ENCODE peak calls at places on chromosomes 7 and 10, in four cellular contexts. One of them, this sample, is unnamed. For H3K9me3 and H3K4me1, the result is how much of the 10 kb centered on the place peaks cover.

GRCh38 chr10:79266543-79267312 is 80.5 kb upstream of the PPIF start:
- DNase-seq in psoas muscle: peak
- DNase-seq in adipocyte: peak
- DNase-seq in endothelial cell of umbilical vein: peak
- DNase-seq in this sample: peak

GRCh38 chr10:114519306-114519669 is 115.0 kb upstream of the AFAP1L2 start:
- DNase-seq in endothelial cell of umbilical vein: no peak
- DNase-seq in adipocyte: no peak
- DNase-seq in psoas muscle: no peak
- DNase-seq in this sample: no peak

GRCh38 chr10:92042541-92042940 is 119.0 kb downstream of the BTAF1 start:
- DNase-seq in adipocyte: no peak
- DNase-seq in endothelial cell of umbilical vein: no peak
- DNase-seq in psoas muscle: no peak
- DNase-seq in this sample: no peak

GRCh38 chr7:1562611-1563051 is 6.6 kb upstream of the TMEM184A start:
- DNase-seq in psoas muscle: peak
- DNase-seq in adipocyte: no peak
- DNase-seq in endothelial cell of umbilical vein: no peak
- DNase-seq in this sample: peak

GRCh38 chr10:11218395-11218794 is 200.7 kb downstream of the CELF2 start:
- DNase-seq in psoas muscle: no peak
- DNase-seq in adipocyte: no peak
- DNase-seq in endothelial cell of umbilical vein: no peak
- DNase-seq in this sample: no peak

GRCh38 chr7:36650766-36651310 is 73.5 kb downstream of the AOAH start:
- DNase-seq in psoas muscle: no peak
- DNase-seq in adipocyte: no peak
- DNase-seq in endothelial cell of umbilical vein: no peak
- DNase-seq in this sample: no peak

GRCh38 chr10:30455816-30456215 is 21.8 kb downstream of the MAP3K8 start:
- DNase-seq in endothelial cell of umbilical vein: no peak
- DNase-seq in adipocyte: no peak
- DNase-seq in psoas muscle: no peak
- DNase-seq in this sample: no peak

GRCh38 chr10:108684431-108684830 is 1238.9 kb downstream of the XPNPEP1 start:
- DNase-seq in adipocyte: peak
- DNase-seq in endothelial cell of umbilical vein: no peak
- DNase-seq in psoas muscle: no peak
- DNase-seq in this sample: no peak

GRCh38 chr10:48896756-48897437 is 42.7 kb downstream of the LRRC18 start:
- DNase-seq in adipocyte: no peak
- DNase-seq in endothelial cell of umbilical vein: no peak
- DNase-seq in psoas muscle: no peak
- DNase-seq in this sample: no peak

GRCh38 chr10:55329796-55330195 is 528.8 kb upstream of the PCDH15 start:
- DNase-seq in endothelial cell of umbilical vein: no peak
- DNase-seq in psoas muscle: no peak
- DNase-seq in adipocyte: no peak
- DNase-seq in this sample: no peak

GRCh38 chr7:104198673-104199278 is 9.0 kb downstream of the ORC5 start:
- DNase-seq in adipocyte: no peak
- DNase-seq in endothelial cell of umbilical vein: no peak
- DNase-seq in psoas muscle: no peak
- DNase-seq in this sample: no peak

GRCh38 chr10:66167816-66168215 is 758.0 kb upstream of the LRRTM3 start:
- DNase-seq in endothelial cell of umbilical vein: no peak
- DNase-seq in adipocyte: peak
- DNase-seq in psoas muscle: no peak
- DNase-seq in this sample: no peak

GRCh38 chr10:26612151-26612915 is 85.2 kb upstream of the PDSS1 start:
- DNase-seq in endothelial cell of umbilical vein: no peak
- DNase-seq in adipocyte: no peak
- DNase-seq in psoas muscle: no peak
- DNase-seq in this sample: no peak

GRCh38 chr7:31373337-31374289 is 33.1 kb upstream of the NEUROD6 start:
- DNase-seq in psoas muscle: no peak
- DNase-seq in adipocyte: peak
- DNase-seq in endothelial cell of umbilical vein: peak
- DNase-seq in this sample: peak

GRCh38 chr10:35641430-35642015 is 573 bp downstream of the FZD8 start:
- DNase-seq in psoas muscle: no peak
- DNase-seq in adipocyte: peak
- DNase-seq in endothelial cell of umbilical vein: no peak
- DNase-seq in this sample: peak

GRCh38 chr10:43304687-43305333 is 37.9 kb upstream of the RASGEF1A start:
- DNase-seq in adipocyte: peak
- DNase-seq in psoas muscle: peak
- DNase-seq in endothelial cell of umbilical vein: peak
- DNase-seq in this sample: peak

GRCh38 chr10:50295367-50295766 is 44.1 kb upstream of the ASAH2 start:
- DNase-seq in psoas muscle: no peak
- DNase-seq in adipocyte: no peak
- DNase-seq in endothelial cell of umbilical vein: no peak
- DNase-seq in this sample: no peak

GRCh38 chr7:150972746-150973145 is 5.4 kb downstream of the KCNH2 start:
- DNase-seq in adipocyte: no peak
- DNase-seq in endothelial cell of umbilical vein: no peak
- DNase-seq in psoas muscle: no peak
- DNase-seq in this sample: no peak

GRCh38 chr10:27482984-27483956 is 20.8 kb upstream of the RAB18 start:
- DNase-seq in psoas muscle: no peak
- DNase-seq in endothelial cell of umbilical vein: no peak
- DNase-seq in adipocyte: peak
- DNase-seq in this sample: peak

GRCh38 chr7:142438235-142438922 is 180.5 kb upstream of the PRSS58 start:
- DNase-seq in endothelial cell of umbilical vein: peak
- DNase-seq in psoas muscle: no peak
- DNase-seq in adipocyte: peak
- DNase-seq in this sample: peak

GRCh38 chr7:80385512-80385911 is 126.4 kb downstream of the GNAT3 start:
- DNase-seq in psoas muscle: no peak
- DNase-seq in adipocyte: peak
- DNase-seq in endothelial cell of umbilical vein: peak
- DNase-seq in this sample: no peak

GRCh38 chr10:6089334-6090219 is 743 bp downstream of the RBM17 start:
- DNase-seq in adipocyte: peak
- DNase-seq in psoas muscle: no peak
- DNase-seq in endothelial cell of umbilical vein: peak
- DNase-seq in this sample: no peak

DNA sequence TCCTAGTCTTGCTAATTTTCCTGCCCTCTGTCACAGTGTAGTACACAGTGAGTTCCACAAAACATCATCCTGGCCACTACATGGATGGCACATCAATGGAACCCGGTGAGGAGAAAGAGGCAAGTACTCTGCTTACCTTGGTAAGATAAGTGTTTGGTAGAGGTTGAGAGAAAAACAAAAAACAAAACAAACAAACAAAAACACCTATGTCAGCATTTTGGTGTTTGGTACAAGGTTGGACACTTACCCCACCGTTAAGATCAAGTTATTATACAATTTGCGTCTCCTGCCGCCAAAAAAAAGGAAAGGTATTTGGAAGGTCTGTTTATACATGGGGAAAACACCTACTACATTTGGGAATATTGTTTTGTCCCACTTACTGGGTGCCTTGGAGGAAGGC is 72.7 kb downstream of the ZNF248 start:
- DNase-seq in adipocyte: no peak
- DNase-seq in endothelial cell of umbilical vein: no peak
- DNase-seq in psoas muscle: no peak
- DNase-seq in this sample: no peak
- H3K9me3 ChIP-seq in adipocyte: under half
- H3K9me3 ChIP-seq in endothelial cell of umbilical vein: under half
- H3K9me3 ChIP-seq in psoas muscle: under half
- H3K9me3 ChIP-seq in this sample: under half

GRCh38 chr7:66629222-66629658 is 559 bp downstream of the KCTD7 start:
- DNase-seq in endothelial cell of umbilical vein: peak
- DNase-seq in psoas muscle: no peak
- DNase-seq in adipocyte: peak
- DNase-seq in this sample: no peak

GRCh38 chr7:66627876-66628360 is 763 bp upstream of the KCTD7 start:
- DNase-seq in endothelial cell of umbilical vein: no peak
- DNase-seq in adipocyte: no peak
- DNase-seq in psoas muscle: no peak
- DNase-seq in this sample: no peak

GRCh38 chr7:66626236-66626957 is 2.3 kb upstream of the KCTD7 start:
- DNase-seq in endothelial cell of umbilical vein: no peak
- DNase-seq in adipocyte: peak
- DNase-seq in psoas muscle: no peak
- DNase-seq in this sample: peak

GRCh38 chr7:66628361-66629221 is at the start of gene KCTD7:
- DNase-seq in psoas muscle: peak
- DNase-seq in endothelial cell of umbilical vein: peak
- DNase-seq in adipocyte: peak
- DNase-seq in this sample: peak

GRCh38 chr7:66627151-66627681 is 1.5 kb upstream of the KCTD7 start:
- DNase-seq in adipocyte: no peak
- DNase-seq in endothelial cell of umbilical vein: no peak
- DNase-seq in psoas muscle: no peak
- DNase-seq in this sample: peak
- H3K4me1 ChIP-seq in adipocyte: under half
- H3K4me1 ChIP-seq in endothelial cell of umbilical vein: under half
- H3K4me1 ChIP-seq in psoas muscle: under half
- H3K4me1 ChIP-seq in this sample: under half

GRCh38 chr10:23015021-23015707 is 80.2 kb upstream of the MSRB2 start:
- DNase-seq in endothelial cell of umbilical vein: no peak
- DNase-seq in adipocyte: no peak
- DNase-seq in psoas muscle: no peak
- DNase-seq in this sample: no peak
- H3K9me3 ChIP-seq in endothelial cell of umbilical vein: under half
- H3K9me3 ChIP-seq in adipocyte: under half
- H3K9me3 ChIP-seq in psoas muscle: under half
- H3K9me3 ChIP-seq in this sample: under half

GRCh38 chr7:92402920-92403759 is 44.1 kb upstream of the GATAD1 start:
- DNase-seq in endothelial cell of umbilical vein: no peak
- DNase-seq in adipocyte: peak
- DNase-seq in psoas muscle: no peak
- DNase-seq in this sample: peak

GRCh38 chr7:92400013-92400412 is 47.3 kb upstream of the GATAD1 start:
- DNase-seq in endothelial cell of umbilical vein: no peak
- DNase-seq in adipocyte: no peak
- DNase-seq in psoas muscle: no peak
- DNase-seq in this sample: no peak

GRCh38 chr7:92397542-92397941 is 49.7 kb upstream of the GATAD1 start:
- DNase-seq in psoas muscle: no peak
- DNase-seq in adipocyte: no peak
- DNase-seq in endothelial cell of umbilical vein: no peak
- DNase-seq in this sample: no peak
- H3K4me1 ChIP-seq in psoas muscle: under half
- H3K4me1 ChIP-seq in adipocyte: under half
- H3K4me1 ChIP-seq in endothelial cell of umbilical vein: under half
- H3K4me1 ChIP-seq in this sample: under half